ENCODE peak calls at places on chromosomes 12 and 14, in four cellular contexts. C is M059J, Z is uterus, F is body of pancreas. T is an unnamed sample.
A peak's percentile ranks its signal among the peaks of the same experiment; 100 is the strongest.

GRCh38 chr12:45987339-45987726 is 3.0 kb downstream of the SCAF11 start:
- DNase-seq in F (no peak), Z (no peak), C (no peak), T (no peak)

GRCh38 chr12:50089730-50090129 is 4.6 kb downstream of the SMARCD1 start:
- DNase-seq in F (no peak), C (no peak), Z (no peak), T (no peak)

GRCh38 chr14:24296341-24297157 is 3.0 kb downstream of the DHRS1 start:
- DNase-seq in F (peak; percentile 69), C (peak; percentile 87), Z (peak; percentile 50), T (peak; percentile 95)

GRCh38 chr14:81337073-81337472 is 63.1 kb downstream of the STON2 start:
- DNase-seq in F (no peak), C (no peak), Z (no peak), T (peak; percentile 1)

GRCh38 chr12:76420221-76420620 is 72.0 kb upstream of the BBS10 start:
- DNase-seq in C (no peak), Z (no peak), F (no peak), T (no peak)

GRCh38 chr14:32596390-32596789 is 267.3 kb downstream of the AKAP6 start:
- DNase-seq in F (no peak), Z (no peak), C (no peak), T (peak; percentile 58)

GRCh38 chr12:121476477-121476876 is 76.6 kb downstream of the RNF34 start:
- DNase-seq in C (no peak), Z (no peak), F (no peak), T (no peak)

GRCh38 chr14:57480044-57480443 is 13.6 kb downstream of the CCDC198 start:
- DNase-seq in C (peak; percentile 20), F (no peak), Z (no peak), T (no peak)

GRCh38 chr14:61822458-61822857 is 60.2 kb downstream of the SNAPC1 start:
- DNase-seq in Z (no peak), C (no peak), F (no peak), T (no peak)

GRCh38 chr12:2282321-2282720 is 229.5 kb downstream of the CACNA1C start:
- DNase-seq in Z (no peak), F (no peak), C (no peak), T (peak; percentile 40)

GRCh38 chr14:80584638-80585505 is 356.7 kb downstream of the CEP128 start:
- DNase-seq in Z (no peak), F (no peak), C (peak; percentile 77), T (peak; percentile 43)

GRCh38 chr14:22112004-22112403 is 438.4 kb upstream of the OR4E1 start:
- DNase-seq in C (no peak), F (no peak), Z (no peak), T (peak; percentile 8)

GRCh38 chr12:93705237-93705636 is 28.1 kb downstream of the CRADD start:
- DNase-seq in C (no peak), Z (no peak), F (no peak), T (no peak)

GRCh38 chr14:84622357-84622756 is 907.6 kb upstream of the FLRT2 start:
- DNase-seq in Z (no peak), F (no peak), C (no peak), T (no peak)

GRCh38 chr12:85835810-85836715 is at the start of gene RASSF9:
- DNase-seq in Z (peak; percentile 84), F (peak; percentile 66), C (peak; percentile 55), T (peak; percentile 27)

GRCh38 chr12:39372929-39373328 is 70.0 kb downstream of the KIF21A start:
- DNase-seq in Z (no peak), C (peak; percentile 16), F (no peak), T (peak; percentile 44)

GRCh38 chr12:52655720-52656124 is 3.7 kb upstream of the KRT2 start:
- DNase-seq in C (no peak), Z (no peak), F (peak; percentile 26), T (peak; percentile 22)

GRCh38 chr12:112353389-112353788 is 28.8 kb downstream of the HECTD4 start:
- DNase-seq in Z (no peak), C (peak; percentile 42), F (no peak), T (peak; percentile 62)

GRCh38 chr12:46264057-46264456 is 4.8 kb downstream of the SLC38A1 start:
- DNase-seq in F (no peak), C (no peak), Z (no peak), T (peak; percentile 56)

GRCh38 chr12:51814311-51815088 is 34.0 kb downstream of the FIGNL2 start:
- DNase-seq in C (peak; percentile 66), F (peak; percentile 82), Z (peak; percentile 64), T (peak; percentile 85)

T was measured in ELR.